ENCODE peak calls at places on chromosomes 16 and 17, in nine cellular contexts. One of them, this sample, is unnamed.

GRCh38 chr17:17305282-17305801 is 2.2 kb downstream of the NT5M start:
- DNase-seq in NCI-H774: no peak
- DNase-seq in neural crest cell: no peak
- DNase-seq in CMK: peak; percentile 91
- DNase-seq in hippocampal formation: no peak
- DNase-seq in CD8-positive, alpha-beta T cell: peak; percentile 51
- DNase-seq in cardiac muscle cell: peak; percentile 7
- DNase-seq in amniotic stem cell: no peak
- DNase-seq in stimulated activated CD4-positive, alpha-beta T cell treated with anti-CD3 and anti-CD28 coated beads, Interleukin-2, amount 100 ng/mL, for 48 hours: no peak
- DNase-seq in this sample: peak; percentile 80

GRCh38 chr17:50893183-50893993 is 27.2 kb upstream of the TOB1 start:
- DNase-seq in CMK: no peak
- DNase-seq in CD8-positive, alpha-beta T cell: no peak
- DNase-seq in stimulated activated CD4-positive, alpha-beta T cell treated with anti-CD3 and anti-CD28 coated beads, Interleukin-2, amount 100 ng/mL, for 48 hours: no peak
- DNase-seq in amniotic stem cell: no peak
- DNase-seq in NCI-H774: no peak
- DNase-seq in cardiac muscle cell: peak; percentile 87
- DNase-seq in neural crest cell: peak; percentile 25
- DNase-seq in hippocampal formation: peak; percentile 67
- DNase-seq in this sample: no peak

GRCh38 chr16:84957792-84958191 is 53.5 kb downstream of the ZDHHC7 start:
- DNase-seq in CD8-positive, alpha-beta T cell: no peak
- DNase-seq in hippocampal formation: no peak
- DNase-seq in amniotic stem cell: no peak
- DNase-seq in NCI-H774: no peak
- DNase-seq in cardiac muscle cell: no peak
- DNase-seq in stimulated activated CD4-positive, alpha-beta T cell treated with anti-CD3 and anti-CD28 coated beads, Interleukin-2, amount 100 ng/mL, for 48 hours: no peak
- DNase-seq in CMK: no peak
- DNase-seq in neural crest cell: no peak
- DNase-seq in this sample: no peak

GRCh38 chr16:85425061-85425662 is 188.0 kb upstream of the GSE1 start:
- DNase-seq in hippocampal formation: no peak
- DNase-seq in CMK: no peak
- DNase-seq in amniotic stem cell: no peak
- DNase-seq in cardiac muscle cell: no peak
- DNase-seq in NCI-H774: no peak
- DNase-seq in CD8-positive, alpha-beta T cell: peak; percentile 1
- DNase-seq in stimulated activated CD4-positive, alpha-beta T cell treated with anti-CD3 and anti-CD28 coated beads, Interleukin-2, amount 100 ng/mL, for 48 hours: no peak
- DNase-seq in neural crest cell: no peak
- DNase-seq in this sample: no peak

GRCh38 chr16:78348886-78349285 is 249.4 kb downstream of the WWOX start:
- DNase-seq in amniotic stem cell: no peak
- DNase-seq in NCI-H774: no peak
- DNase-seq in CMK: no peak
- DNase-seq in cardiac muscle cell: no peak
- DNase-seq in CD8-positive, alpha-beta T cell: no peak
- DNase-seq in neural crest cell: no peak
- DNase-seq in hippocampal formation: no peak
- DNase-seq in stimulated activated CD4-positive, alpha-beta T cell treated with anti-CD3 and anti-CD28 coated beads, Interleukin-2, amount 100 ng/mL, for 48 hours: no peak
- DNase-seq in this sample: no peak

GRCh38 chr16:3654249-3654991 is at the start of gene DNASE1:
- DNase-seq in CMK: peak; percentile 12
- DNase-seq in stimulated activated CD4-positive, alpha-beta T cell treated with anti-CD3 and anti-CD28 coated beads, Interleukin-2, amount 100 ng/mL, for 48 hours: peak; percentile 58
- DNase-seq in CD8-positive, alpha-beta T cell: peak; percentile 57
- DNase-seq in amniotic stem cell: no peak
- DNase-seq in cardiac muscle cell: peak; percentile 64
- DNase-seq in NCI-H774: peak; percentile 38
- DNase-seq in hippocampal formation: peak; percentile 16
- DNase-seq in neural crest cell: peak; percentile 64
- DNase-seq in this sample: peak; percentile 70

GRCh38 chr17:45160505-45161287 is 979 bp upstream of the HEXIM2 start:
- DNase-seq in neural crest cell: peak; percentile 54
- DNase-seq in CD8-positive, alpha-beta T cell: peak; percentile 61
- DNase-seq in CMK: peak; percentile 76
- DNase-seq in NCI-H774: peak; percentile 52
- DNase-seq in stimulated activated CD4-positive, alpha-beta T cell treated with anti-CD3 and anti-CD28 coated beads, Interleukin-2, amount 100 ng/mL, for 48 hours: peak; percentile 52
- DNase-seq in cardiac muscle cell: peak; percentile 79
- DNase-seq in amniotic stem cell: no peak
- DNase-seq in hippocampal formation: peak; percentile 66
- DNase-seq in this sample: peak; percentile 51

GRCh38 chr17:70006159-70006558 is 68.9 kb upstream of the KCNJ16 start:
- DNase-seq in CMK: no peak
- DNase-seq in cardiac muscle cell: no peak
- DNase-seq in NCI-H774: no peak
- DNase-seq in CD8-positive, alpha-beta T cell: no peak
- DNase-seq in stimulated activated CD4-positive, alpha-beta T cell treated with anti-CD3 and anti-CD28 coated beads, Interleukin-2, amount 100 ng/mL, for 48 hours: no peak
- DNase-seq in amniotic stem cell: no peak
- DNase-seq in hippocampal formation: no peak
- DNase-seq in neural crest cell: no peak
- DNase-seq in this sample: no peak

GRCh38 chr17:50501054-50501453 is 7.2 kb upstream of the MYCBPAP start:
- DNase-seq in cardiac muscle cell: peak; percentile 31
- DNase-seq in amniotic stem cell: no peak
- DNase-seq in CMK: no peak
- DNase-seq in hippocampal formation: no peak
- DNase-seq in CD8-positive, alpha-beta T cell: no peak
- DNase-seq in stimulated activated CD4-positive, alpha-beta T cell treated with anti-CD3 and anti-CD28 coated beads, Interleukin-2, amount 100 ng/mL, for 48 hours: peak; percentile 34
- DNase-seq in neural crest cell: peak; percentile 50
- DNase-seq in NCI-H774: no peak
- DNase-seq in this sample: no peak

GRCh38 chr16:57818377-57819055 is 16.2 kb upstream of the KIFC3 start:
- DNase-seq in cardiac muscle cell: no peak
- DNase-seq in CMK: no peak
- DNase-seq in stimulated activated CD4-positive, alpha-beta T cell treated with anti-CD3 and anti-CD28 coated beads, Interleukin-2, amount 100 ng/mL, for 48 hours: no peak
- DNase-seq in hippocampal formation: no peak
- DNase-seq in NCI-H774: peak; percentile 77
- DNase-seq in neural crest cell: no peak
- DNase-seq in CD8-positive, alpha-beta T cell: no peak
- DNase-seq in amniotic stem cell: no peak
- DNase-seq in this sample: no peak

GRCh38 chr17:66980896-66981295 is 16.4 kb downstream of the CACNG4 start:
- DNase-seq in amniotic stem cell: no peak
- DNase-seq in cardiac muscle cell: no peak
- DNase-seq in NCI-H774: no peak
- DNase-seq in neural crest cell: no peak
- DNase-seq in stimulated activated CD4-positive, alpha-beta T cell treated with anti-CD3 and anti-CD28 coated beads, Interleukin-2, amount 100 ng/mL, for 48 hours: no peak
- DNase-seq in CD8-positive, alpha-beta T cell: no peak
- DNase-seq in hippocampal formation: no peak
- DNase-seq in CMK: no peak
- DNase-seq in this sample: no peak

GRCh38 chr17:79919164-79919585 is 79.9 kb upstream of the CBX4 start:
- DNase-seq in NCI-H774: peak; percentile 61
- DNase-seq in CD8-positive, alpha-beta T cell: no peak
- DNase-seq in hippocampal formation: peak; percentile 92
- DNase-seq in amniotic stem cell: no peak
- DNase-seq in stimulated activated CD4-positive, alpha-beta T cell treated with anti-CD3 and anti-CD28 coated beads, Interleukin-2, amount 100 ng/mL, for 48 hours: no peak
- DNase-seq in CMK: no peak
- DNase-seq in neural crest cell: no peak
- DNase-seq in cardiac muscle cell: no peak
- DNase-seq in this sample: no peak

GRCh38 chr17:57987582-57988300 is at the start of gene VEZF1:
- DNase-seq in CD8-positive, alpha-beta T cell: peak; percentile 80
- DNase-seq in amniotic stem cell: peak; percentile 39
- DNase-seq in CMK: peak; percentile 54
- DNase-seq in NCI-H774: peak; percentile 80
- DNase-seq in stimulated activated CD4-positive, alpha-beta T cell treated with anti-CD3 and anti-CD28 coated beads, Interleukin-2, amount 100 ng/mL, for 48 hours: peak; percentile 70
- DNase-seq in cardiac muscle cell: peak; percentile 78
- DNase-seq in neural crest cell: peak; percentile 67
- DNase-seq in hippocampal formation: peak; percentile 91
- DNase-seq in this sample: peak; percentile 86

GRCh38 chr16:56744996-56745640 is 15.2 kb downstream of the NUP93 start:
- DNase-seq in hippocampal formation: no peak
- DNase-seq in stimulated activated CD4-positive, alpha-beta T cell treated with anti-CD3 and anti-CD28 coated beads, Interleukin-2, amount 100 ng/mL, for 48 hours: no peak
- DNase-seq in cardiac muscle cell: no peak
- DNase-seq in NCI-H774: no peak
- DNase-seq in neural crest cell: no peak
- DNase-seq in CMK: no peak
- DNase-seq in CD8-positive, alpha-beta T cell: no peak
- DNase-seq in amniotic stem cell: no peak
- DNase-seq in this sample: no peak

GRCh38 chr17:12591336-12591735 is 74.4 kb upstream of the MYOCD start:
- DNase-seq in CD8-positive, alpha-beta T cell: no peak
- DNase-seq in CMK: no peak
- DNase-seq in NCI-H774: no peak
- DNase-seq in neural crest cell: no peak
- DNase-seq in stimulated activated CD4-positive, alpha-beta T cell treated with anti-CD3 and anti-CD28 coated beads, Interleukin-2, amount 100 ng/mL, for 48 hours: no peak
- DNase-seq in cardiac muscle cell: no peak
- DNase-seq in hippocampal formation: no peak
- DNase-seq in amniotic stem cell: no peak
- DNase-seq in this sample: no peak

GRCh38 chr16:714558-715447 is at the start of gene METRN:
- DNase-seq in stimulated activated CD4-positive, alpha-beta T cell treated with anti-CD3 and anti-CD28 coated beads, Interleukin-2, amount 100 ng/mL, for 48 hours: peak; percentile 92
- DNase-seq in NCI-H774: peak; percentile 45
- DNase-seq in CMK: no peak
- DNase-seq in hippocampal formation: peak; percentile 86
- DNase-seq in CD8-positive, alpha-beta T cell: peak; percentile 94
- DNase-seq in neural crest cell: peak; percentile 94
- DNase-seq in cardiac muscle cell: peak; percentile 93
- DNase-seq in amniotic stem cell: peak; percentile 86
- DNase-seq in this sample: peak; percentile 94

GRCh38 chr17:34375598-34375997 is 12.6 kb upstream of the CCL1 start:
- DNase-seq in CMK: no peak
- DNase-seq in neural crest cell: no peak
- DNase-seq in NCI-H774: no peak
- DNase-seq in amniotic stem cell: no peak
- DNase-seq in stimulated activated CD4-positive, alpha-beta T cell treated with anti-CD3 and anti-CD28 coated beads, Interleukin-2, amount 100 ng/mL, for 48 hours: no peak
- DNase-seq in cardiac muscle cell: no peak
- DNase-seq in CD8-positive, alpha-beta T cell: no peak
- DNase-seq in hippocampal formation: no peak
- DNase-seq in this sample: no peak

GRCh38 chr16:58002936-58003335 is 1.7 kb downstream of the USB1 start:
- DNase-seq in CMK: no peak
- DNase-seq in amniotic stem cell: no peak
- DNase-seq in stimulated activated CD4-positive, alpha-beta T cell treated with anti-CD3 and anti-CD28 coated beads, Interleukin-2, amount 100 ng/mL, for 48 hours: no peak
- DNase-seq in hippocampal formation: no peak
- DNase-seq in CD8-positive, alpha-beta T cell: no peak
- DNase-seq in neural crest cell: no peak
- DNase-seq in NCI-H774: no peak
- DNase-seq in cardiac muscle cell: no peak
- DNase-seq in this sample: no peak

GRCh38 chr16:1335996-1336395 is 2.6 kb downstream of the BAIAP3 start:
- DNase-seq in hippocampal formation: no peak
- DNase-seq in amniotic stem cell: no peak
- DNase-seq in CD8-positive, alpha-beta T cell: no peak
- DNase-seq in NCI-H774: no peak
- DNase-seq in stimulated activated CD4-positive, alpha-beta T cell treated with anti-CD3 and anti-CD28 coated beads, Interleukin-2, amount 100 ng/mL, for 48 hours: no peak
- DNase-seq in CMK: no peak
- DNase-seq in neural crest cell: peak; percentile 58
- DNase-seq in cardiac muscle cell: no peak
- DNase-seq in this sample: no peak

GRCh38 chr17:47818002-47818695 is 3.4 kb downstream of the OSBPL7 start:
- DNase-seq in CD8-positive, alpha-beta T cell: no peak
- DNase-seq in stimulated activated CD4-positive, alpha-beta T cell treated with anti-CD3 and anti-CD28 coated beads, Interleukin-2, amount 100 ng/mL, for 48 hours: no peak
- DNase-seq in cardiac muscle cell: no peak
- DNase-seq in NCI-H774: no peak
- DNase-seq in amniotic stem cell: no peak
- DNase-seq in hippocampal formation: no peak
- DNase-seq in neural crest cell: no peak
- DNase-seq in CMK: no peak
- DNase-seq in this sample: no peak

GRCh38 chr16:86073103-86073625 is 174.2 kb downstream of the IRF8 start:
- DNase-seq in amniotic stem cell: no peak
- DNase-seq in CD8-positive, alpha-beta T cell: no peak
- DNase-seq in neural crest cell: no peak
- DNase-seq in CMK: no peak
- DNase-seq in NCI-H774: no peak
- DNase-seq in stimulated activated CD4-positive, alpha-beta T cell treated with anti-CD3 and anti-CD28 coated beads, Interleukin-2, amount 100 ng/mL, for 48 hours: no peak
- DNase-seq in hippocampal formation: no peak
- DNase-seq in cardiac muscle cell: no peak
- DNase-seq in this sample: no peak

GRCh38 chr16:57976331-57976796 is 5.4 kb upstream of the CNGB1 start:
- DNase-seq in NCI-H774: no peak
- DNase-seq in neural crest cell: no peak
- DNase-seq in CD8-positive, alpha-beta T cell: no peak
- DNase-seq in amniotic stem cell: no peak
- DNase-seq in cardiac muscle cell: peak; percentile 58
- DNase-seq in hippocampal formation: peak; percentile 70
- DNase-seq in stimulated activated CD4-positive, alpha-beta T cell treated with anti-CD3 and anti-CD28 coated beads, Interleukin-2, amount 100 ng/mL, for 48 hours: no peak
- DNase-seq in CMK: peak; percentile 45
- DNase-seq in this sample: no peak

GRCh38 chr17:73667184-73667959 is 23.1 kb upstream of the SDK2 start:
- DNase-seq in CD8-positive, alpha-beta T cell: no peak
- DNase-seq in cardiac muscle cell: no peak
- DNase-seq in stimulated activated CD4-positive, alpha-beta T cell treated with anti-CD3 and anti-CD28 coated beads, Interleukin-2, amount 100 ng/mL, for 48 hours: no peak
- DNase-seq in NCI-H774: no peak
- DNase-seq in neural crest cell: no peak
- DNase-seq in CMK: no peak
- DNase-seq in hippocampal formation: no peak
- DNase-seq in amniotic stem cell: no peak
- DNase-seq in this sample: no peak

GRCh38 chr16:77589071-77589755 is 133.1 kb upstream of the NUDT7 start:
- DNase-seq in cardiac muscle cell: no peak
- DNase-seq in CD8-positive, alpha-beta T cell: no peak
- DNase-seq in hippocampal formation: no peak
- DNase-seq in neural crest cell: no peak
- DNase-seq in amniotic stem cell: no peak
- DNase-seq in CMK: no peak
- DNase-seq in NCI-H774: no peak
- DNase-seq in stimulated activated CD4-positive, alpha-beta T cell treated with anti-CD3 and anti-CD28 coated beads, Interleukin-2, amount 100 ng/mL, for 48 hours: no peak
- DNase-seq in this sample: no peak

GRCh38 chr17:16085066-16085699 is 85.6 kb downstream of the TTC19 start:
- DNase-seq in hippocampal formation: no peak
- DNase-seq in NCI-H774: no peak
- DNase-seq in CMK: no peak
- DNase-seq in amniotic stem cell: peak; percentile 2
- DNase-seq in cardiac muscle cell: peak; percentile 73
- DNase-seq in stimulated activated CD4-positive, alpha-beta T cell treated with anti-CD3 and anti-CD28 coated beads, Interleukin-2, amount 100 ng/mL, for 48 hours: no peak
- DNase-seq in neural crest cell: no peak
- DNase-seq in CD8-positive, alpha-beta T cell: no peak
- DNase-seq in this sample: no peak

GRCh38 chr17:29291163-29291752 is 2.7 kb downstream of the NUFIP2 start:
- DNase-seq in stimulated activated CD4-positive, alpha-beta T cell treated with anti-CD3 and anti-CD28 coated beads, Interleukin-2, amount 100 ng/mL, for 48 hours: peak; percentile 15
- DNase-seq in CMK: no peak
- DNase-seq in neural crest cell: peak; percentile 14
- DNase-seq in hippocampal formation: no peak
- DNase-seq in NCI-H774: peak; percentile 21
- DNase-seq in amniotic stem cell: no peak
- DNase-seq in CD8-positive, alpha-beta T cell: peak; percentile 24
- DNase-seq in cardiac muscle cell: peak; percentile 78
- DNase-seq in this sample: peak; percentile 49

GRCh38 chr16:57871457-57871856 is 69.2 kb upstream of the KIFC3 start:
- DNase-seq in cardiac muscle cell: peak; percentile 36
- DNase-seq in hippocampal formation: no peak
- DNase-seq in CMK: no peak
- DNase-seq in neural crest cell: no peak
- DNase-seq in NCI-H774: no peak
- DNase-seq in stimulated activated CD4-positive, alpha-beta T cell treated with anti-CD3 and anti-CD28 coated beads, Interleukin-2, amount 100 ng/mL, for 48 hours: no peak
- DNase-seq in amniotic stem cell: peak; percentile 38
- DNase-seq in CD8-positive, alpha-beta T cell: no peak
- DNase-seq in this sample: no peak

GRCh38 chr17:77632619-77633018 is 325.9 kb upstream of the TNRC6C start:
- DNase-seq in hippocampal formation: no peak
- DNase-seq in NCI-H774: no peak
- DNase-seq in CD8-positive, alpha-beta T cell: no peak
- DNase-seq in CMK: no peak
- DNase-seq in cardiac muscle cell: no peak
- DNase-seq in neural crest cell: no peak
- DNase-seq in stimulated activated CD4-positive, alpha-beta T cell treated with anti-CD3 and anti-CD28 coated beads, Interleukin-2, amount 100 ng/mL, for 48 hours: no peak
- DNase-seq in amniotic stem cell: no peak
- DNase-seq in this sample: no peak

GRCh38 chr17:32100971-32101631 is 41.2 kb upstream of the RHOT1 start:
- DNase-seq in hippocampal formation: no peak
- DNase-seq in NCI-H774: peak; percentile 64
- DNase-seq in cardiac muscle cell: no peak
- DNase-seq in stimulated activated CD4-positive, alpha-beta T cell treated with anti-CD3 and anti-CD28 coated beads, Interleukin-2, amount 100 ng/mL, for 48 hours: no peak
- DNase-seq in CMK: no peak
- DNase-seq in CD8-positive, alpha-beta T cell: no peak
- DNase-seq in neural crest cell: no peak
- DNase-seq in amniotic stem cell: no peak
- DNase-seq in this sample: no peak

GRCh38 chr16:28058839-28059589 is 4.5 kb downstream of the GSG1L start:
- DNase-seq in hippocampal formation: no peak
- DNase-seq in stimulated activated CD4-positive, alpha-beta T cell treated with anti-CD3 and anti-CD28 coated beads, Interleukin-2, amount 100 ng/mL, for 48 hours: no peak
- DNase-seq in cardiac muscle cell: no peak
- DNase-seq in amniotic stem cell: no peak
- DNase-seq in NCI-H774: no peak
- DNase-seq in neural crest cell: no peak
- DNase-seq in CMK: no peak
- DNase-seq in CD8-positive, alpha-beta T cell: no peak
- DNase-seq in this sample: no peak

GRCh38 chr16:85171004-85171808 is 58.9 kb upstream of the CIBAR2 start:
- DNase-seq in amniotic stem cell: no peak
- DNase-seq in neural crest cell: no peak
- DNase-seq in cardiac muscle cell: no peak
- DNase-seq in hippocampal formation: no peak
- DNase-seq in CD8-positive, alpha-beta T cell: no peak
- DNase-seq in NCI-H774: no peak
- DNase-seq in CMK: no peak
- DNase-seq in stimulated activated CD4-positive, alpha-beta T cell treated with anti-CD3 and anti-CD28 coated beads, Interleukin-2, amount 100 ng/mL, for 48 hours: no peak
- DNase-seq in this sample: no peak

This sample was measured in germinal center.